ENCODE peak calls at places on chromosomes 5 and 9, in nine cellular contexts. One of them, this sample, is unnamed.
A peak's percentile ranks its signal among the peaks of the same experiment; 100 is the strongest.

GRCh38 chr5:171388816-171389168 is 1.1 kb downstream of the NPM1 start:
- DNase-seq in CD8-positive, alpha-beta T cell: no peak
- DNase-seq in PC-9: no peak
- DNase-seq in prostate gland: no peak
- DNase-seq in right atrium auricular region: no peak
- DNase-seq in transverse colon: no peak
- DNase-seq in heart left ventricle: no peak
- DNase-seq in fibroblast of lung: no peak
- DNase-seq in tibial artery: no peak
- DNase-seq in this sample: no peak

GRCh38 chr5:14341571-14342225 is 198.6 kb downstream of the TRIO start:
- DNase-seq in CD8-positive, alpha-beta T cell: no peak
- DNase-seq in transverse colon: no peak
- DNase-seq in right atrium auricular region: no peak
- DNase-seq in tibial artery: no peak
- DNase-seq in fibroblast of lung: no peak
- DNase-seq in prostate gland: no peak
- DNase-seq in heart left ventricle: no peak
- DNase-seq in PC-9: no peak
- DNase-seq in this sample: no peak

GRCh38 chr9:89473762-89474469 is 24.0 kb downstream of the SEMA4D start:
- DNase-seq in prostate gland: no peak
- DNase-seq in CD8-positive, alpha-beta T cell: no peak
- DNase-seq in right atrium auricular region: no peak
- DNase-seq in transverse colon: no peak
- DNase-seq in tibial artery: no peak
- DNase-seq in fibroblast of lung: peak; percentile 69
- DNase-seq in PC-9: no peak
- DNase-seq in heart left ventricle: no peak
- DNase-seq in this sample: no peak

GRCh38 chr9:12185856-12186255 is 507.3 kb upstream of the TYRP1 start:
- DNase-seq in fibroblast of lung: no peak
- DNase-seq in tibial artery: no peak
- DNase-seq in transverse colon: no peak
- DNase-seq in PC-9: no peak
- DNase-seq in right atrium auricular region: no peak
- DNase-seq in prostate gland: no peak
- DNase-seq in heart left ventricle: no peak
- DNase-seq in CD8-positive, alpha-beta T cell: no peak
- DNase-seq in this sample: no peak

GRCh38 chr5:121429761-121430160 is 421.9 kb upstream of the FTMT start:
- DNase-seq in transverse colon: no peak
- DNase-seq in CD8-positive, alpha-beta T cell: no peak
- DNase-seq in right atrium auricular region: no peak
- DNase-seq in heart left ventricle: no peak
- DNase-seq in PC-9: no peak
- DNase-seq in prostate gland: no peak
- DNase-seq in fibroblast of lung: peak; percentile 2
- DNase-seq in tibial artery: no peak
- DNase-seq in this sample: no peak

GRCh38 chr5:92849798-92850197 is 731.2 kb downstream of the NR2F1-AS1 start:
- DNase-seq in tibial artery: no peak
- DNase-seq in PC-9: no peak
- DNase-seq in transverse colon: no peak
- DNase-seq in heart left ventricle: no peak
- DNase-seq in right atrium auricular region: no peak
- DNase-seq in fibroblast of lung: no peak
- DNase-seq in CD8-positive, alpha-beta T cell: no peak
- DNase-seq in prostate gland: no peak
- DNase-seq in this sample: no peak

GRCh38 chr5:65553941-65554340 is 9.0 kb downstream of the CENPK start:
- DNase-seq in tibial artery: no peak
- DNase-seq in prostate gland: no peak
- DNase-seq in PC-9: no peak
- DNase-seq in transverse colon: no peak
- DNase-seq in CD8-positive, alpha-beta T cell: no peak
- DNase-seq in heart left ventricle: no peak
- DNase-seq in right atrium auricular region: no peak
- DNase-seq in fibroblast of lung: no peak
- DNase-seq in this sample: no peak

GRCh38 chr9:81741103-81741502 is 51.8 kb upstream of the TLE1 start:
- DNase-seq in transverse colon: no peak
- DNase-seq in fibroblast of lung: no peak
- DNase-seq in heart left ventricle: no peak
- DNase-seq in PC-9: peak; percentile 76
- DNase-seq in CD8-positive, alpha-beta T cell: no peak
- DNase-seq in right atrium auricular region: no peak
- DNase-seq in prostate gland: no peak
- DNase-seq in tibial artery: no peak
- DNase-seq in this sample: no peak

GRCh38 chr9:89278997-89279739 is 31.8 kb upstream of the CKS2 start:
- DNase-seq in transverse colon: no peak
- DNase-seq in PC-9: no peak
- DNase-seq in right atrium auricular region: no peak
- DNase-seq in heart left ventricle: no peak
- DNase-seq in prostate gland: no peak
- DNase-seq in CD8-positive, alpha-beta T cell: no peak
- DNase-seq in tibial artery: no peak
- DNase-seq in fibroblast of lung: peak; percentile 84
- DNase-seq in this sample: no peak

GRCh38 chr5:169344629-169345028 is 43.7 kb upstream of the SLIT3 start:
- DNase-seq in transverse colon: no peak
- DNase-seq in right atrium auricular region: no peak
- DNase-seq in CD8-positive, alpha-beta T cell: no peak
- DNase-seq in tibial artery: peak; percentile 76
- DNase-seq in PC-9: no peak
- DNase-seq in prostate gland: no peak
- DNase-seq in heart left ventricle: no peak
- DNase-seq in fibroblast of lung: no peak
- DNase-seq in this sample: no peak

GRCh38 chr5:4862500-4862899 is 277.6 kb upstream of the ADAMTS16 start:
- DNase-seq in CD8-positive, alpha-beta T cell: no peak
- DNase-seq in fibroblast of lung: peak; percentile 58
- DNase-seq in heart left ventricle: no peak
- DNase-seq in prostate gland: no peak
- DNase-seq in right atrium auricular region: no peak
- DNase-seq in tibial artery: no peak
- DNase-seq in transverse colon: no peak
- DNase-seq in PC-9: peak; percentile 57
- DNase-seq in this sample: no peak

GRCh38 chr9:78149738-78150291 is 86.1 kb upstream of the CEP78 start:
- DNase-seq in tibial artery: no peak
- DNase-seq in prostate gland: no peak
- DNase-seq in CD8-positive, alpha-beta T cell: no peak
- DNase-seq in fibroblast of lung: no peak
- DNase-seq in heart left ventricle: no peak
- DNase-seq in right atrium auricular region: no peak
- DNase-seq in transverse colon: no peak
- DNase-seq in PC-9: no peak
- DNase-seq in this sample: no peak

GRCh38 chr5:59065551-59065950 is 482.7 kb downstream of the RAB3C start:
- DNase-seq in CD8-positive, alpha-beta T cell: no peak
- DNase-seq in transverse colon: no peak
- DNase-seq in PC-9: no peak
- DNase-seq in prostate gland: no peak
- DNase-seq in tibial artery: no peak
- DNase-seq in fibroblast of lung: peak; percentile 41
- DNase-seq in heart left ventricle: no peak
- DNase-seq in right atrium auricular region: no peak
- DNase-seq in this sample: no peak

GRCh38 chr5:86665984-86666760 is 48.4 kb downstream of the COX7C start:
- DNase-seq in transverse colon: peak; percentile 34
- DNase-seq in heart left ventricle: no peak
- DNase-seq in right atrium auricular region: no peak
- DNase-seq in prostate gland: no peak
- DNase-seq in fibroblast of lung: no peak
- DNase-seq in CD8-positive, alpha-beta T cell: peak; percentile 15
- DNase-seq in PC-9: no peak
- DNase-seq in tibial artery: no peak
- DNase-seq in this sample: no peak

GRCh38 chr5:88108490-88109279 is 160.0 kb downstream of the TMEM161B start:
- DNase-seq in fibroblast of lung: no peak
- DNase-seq in PC-9: no peak
- DNase-seq in prostate gland: no peak
- DNase-seq in transverse colon: no peak
- DNase-seq in heart left ventricle: no peak
- DNase-seq in tibial artery: no peak
- DNase-seq in right atrium auricular region: no peak
- DNase-seq in CD8-positive, alpha-beta T cell: no peak
- DNase-seq in this sample: no peak

GRCh38 chr5:132498686-132499271 is 8.2 kb upstream of the IRF1 start:
- DNase-seq in fibroblast of lung: no peak
- DNase-seq in tibial artery: peak; percentile 48
- DNase-seq in right atrium auricular region: peak; percentile 57
- DNase-seq in transverse colon: no peak
- DNase-seq in prostate gland: peak; percentile 3
- DNase-seq in CD8-positive, alpha-beta T cell: no peak
- DNase-seq in PC-9: no peak
- DNase-seq in heart left ventricle: no peak
- DNase-seq in this sample: peak; percentile 91

GRCh38 chr9:120755827-120756434 is 37.3 kb downstream of the FBXW2 start:
- DNase-seq in tibial artery: no peak
- DNase-seq in transverse colon: peak; percentile 56
- DNase-seq in right atrium auricular region: no peak
- DNase-seq in PC-9: peak; percentile 48
- DNase-seq in prostate gland: peak; percentile 69
- DNase-seq in heart left ventricle: peak; percentile 18
- DNase-seq in fibroblast of lung: peak; percentile 51
- DNase-seq in CD8-positive, alpha-beta T cell: peak; percentile 70
- DNase-seq in this sample: peak; percentile 93

GRCh38 chr5:109454726-109455505 is 45.1 kb upstream of the PJA2 start:
- DNase-seq in tibial artery: no peak
- DNase-seq in CD8-positive, alpha-beta T cell: no peak
- DNase-seq in prostate gland: no peak
- DNase-seq in right atrium auricular region: no peak
- DNase-seq in transverse colon: no peak
- DNase-seq in fibroblast of lung: peak; percentile 38
- DNase-seq in PC-9: no peak
- DNase-seq in heart left ventricle: no peak
- DNase-seq in this sample: no peak

GRCh38 chr5:178768371-178769260 is 38.2 kb upstream of the ZNF354A start:
- DNase-seq in CD8-positive, alpha-beta T cell: no peak
- DNase-seq in transverse colon: no peak
- DNase-seq in heart left ventricle: no peak
- DNase-seq in fibroblast of lung: no peak
- DNase-seq in right atrium auricular region: no peak
- DNase-seq in tibial artery: no peak
- DNase-seq in prostate gland: no peak
- DNase-seq in PC-9: no peak
- DNase-seq in this sample: no peak
- H3K9me3 ChIP-seq in CD8-positive, alpha-beta T cell: no peaks in the 10 kb centered on the region
- H3K9me3 ChIP-seq in transverse colon: no peaks in the 10 kb centered on the region
- H3K9me3 ChIP-seq in heart left ventricle: peaks cover 5% of the 10 kb centered on the region
- H3K9me3 ChIP-seq in fibroblast of lung: no peaks in the 10 kb centered on the region
- H3K9me3 ChIP-seq in right atrium auricular region: no peaks in the 10 kb centered on the region
- H3K9me3 ChIP-seq in tibial artery: no peaks in the 10 kb centered on the region
- H3K9me3 ChIP-seq in prostate gland: no peaks in the 10 kb centered on the region
- H3K9me3 ChIP-seq in PC-9: no peaks in the 10 kb centered on the region
- H3K9me3 ChIP-seq in this sample: peaks cover 4% of the 10 kb centered on the region

GRCh38 chr5:37840036-37840909 is at the start of gene GDNF:
- DNase-seq in PC-9: no peak
- DNase-seq in tibial artery: no peak
- DNase-seq in right atrium auricular region: no peak
- DNase-seq in fibroblast of lung: peak; percentile 41
- DNase-seq in transverse colon: peak; percentile 43
- DNase-seq in CD8-positive, alpha-beta T cell: no peak
- DNase-seq in prostate gland: no peak
- DNase-seq in heart left ventricle: no peak
- DNase-seq in this sample: no peak
- TF ChIP-seq CTCF in PC-9: no peak
- TF ChIP-seq CTCF in tibial artery: no peak
- TF ChIP-seq CTCF in right atrium auricular region: peak; percentile 50
- TF ChIP-seq CTCF in fibroblast of lung: no peak
- TF ChIP-seq CTCF in transverse colon: no peak
- TF ChIP-seq CTCF in CD8-positive, alpha-beta T cell: no peak
- TF ChIP-seq CTCF in prostate gland: no peak
- TF ChIP-seq CTCF in heart left ventricle: peak; percentile 15
- TF ChIP-seq CTCF in this sample: peak; percentile 29

GRCh38 chr5:146336197-146336596 is 2.4 kb upstream of the POU4F3 start:
- DNase-seq in PC-9: no peak
- DNase-seq in right atrium auricular region: no peak
- DNase-seq in prostate gland: no peak
- DNase-seq in fibroblast of lung: no peak
- DNase-seq in tibial artery: no peak
- DNase-seq in transverse colon: no peak
- DNase-seq in heart left ventricle: no peak
- DNase-seq in CD8-positive, alpha-beta T cell: no peak
- DNase-seq in this sample: no peak
- H3K27me3 ChIP-seq in PC-9: peaks cover 44% of the 10 kb centered on the region
- H3K27me3 ChIP-seq in right atrium auricular region: peaks cover 26% of the 10 kb centered on the region
- H3K27me3 ChIP-seq in prostate gland: peaks cover 50% of the 10 kb centered on the region
- H3K27me3 ChIP-seq in fibroblast of lung: peaks cover 51% of the 10 kb centered on the region
- H3K27me3 ChIP-seq in tibial artery: no peaks in the 10 kb centered on the region
- H3K27me3 ChIP-seq in transverse colon: peaks cover 98% of the 10 kb centered on the region
- H3K27me3 ChIP-seq in heart left ventricle: peaks cover 95% of the 10 kb centered on the region
- H3K27me3 ChIP-seq in CD8-positive, alpha-beta T cell: peaks cover 18% of the 10 kb centered on the region
- H3K27me3 ChIP-seq in this sample: no peaks in the 10 kb centered on the region

DNA sequence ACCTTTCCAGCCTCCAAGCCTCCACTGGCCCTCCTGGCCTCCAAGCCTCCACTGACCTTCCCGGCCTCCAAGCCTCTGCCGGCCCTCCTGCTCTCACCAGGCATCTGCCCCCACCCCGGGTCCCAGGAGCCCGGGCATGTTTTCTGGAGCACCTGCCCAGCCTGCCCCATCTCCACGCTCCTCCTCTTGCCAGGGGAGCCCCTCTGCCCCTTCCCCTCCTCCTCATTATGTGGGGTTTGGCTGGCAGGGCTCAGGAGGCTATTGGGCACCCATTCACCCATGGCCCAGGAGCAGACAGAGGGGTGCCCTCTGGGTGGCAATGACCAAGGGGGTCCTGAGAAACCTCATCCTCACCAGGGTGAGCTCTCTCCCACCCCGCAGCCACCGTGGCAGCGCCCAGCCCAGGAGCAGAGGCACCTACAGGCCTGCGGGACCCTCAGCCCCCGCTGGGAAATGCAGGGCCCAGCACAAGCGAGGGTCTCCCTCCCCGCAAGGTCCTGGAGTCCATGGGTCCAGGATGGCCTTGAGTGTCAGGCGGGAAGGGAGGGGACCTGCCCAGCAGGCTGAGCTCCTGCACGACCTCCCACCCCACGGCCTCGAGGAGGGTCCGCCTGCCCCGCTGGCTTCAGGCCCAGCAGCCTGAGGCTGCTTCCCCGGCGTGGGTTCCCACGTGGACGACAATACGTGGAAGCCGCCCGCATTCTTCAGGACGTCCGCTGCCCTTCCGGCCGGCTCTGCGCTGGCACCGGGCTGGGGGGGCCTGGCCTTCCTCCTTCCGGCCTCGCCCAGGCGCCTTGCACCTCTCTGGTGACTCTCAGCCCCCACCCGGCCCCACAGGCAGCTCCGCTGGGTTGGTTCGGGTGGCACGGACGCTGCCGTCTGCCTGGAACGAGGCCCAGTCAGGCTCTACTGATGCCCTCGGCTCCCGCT is 51.4 kb upstream of the NRARP start:
- DNase-seq in transverse colon: no peak
- DNase-seq in PC-9: no peak
- DNase-seq in CD8-positive, alpha-beta T cell: no peak
- DNase-seq in right atrium auricular region: no peak
- DNase-seq in fibroblast of lung: no peak
- DNase-seq in tibial artery: no peak
- DNase-seq in heart left ventricle: peak; percentile 67
- DNase-seq in prostate gland: no peak
- DNase-seq in this sample: no peak
- H3K9me3 ChIP-seq in transverse colon: peaks cover 12% of the 10 kb centered on the region
- H3K9me3 ChIP-seq in PC-9: no peaks in the 10 kb centered on the region
- H3K9me3 ChIP-seq in CD8-positive, alpha-beta T cell: peaks cover 5% of the 10 kb centered on the region
- H3K9me3 ChIP-seq in right atrium auricular region: peaks cover 6% of the 10 kb centered on the region
- H3K9me3 ChIP-seq in fibroblast of lung: peaks cover 3% of the 10 kb centered on the region
- H3K9me3 ChIP-seq in tibial artery: peaks cover 10% of the 10 kb centered on the region
- H3K9me3 ChIP-seq in heart left ventricle: peaks cover 22% of the 10 kb centered on the region
- H3K9me3 ChIP-seq in prostate gland: no peaks in the 10 kb centered on the region
- H3K9me3 ChIP-seq in this sample: no peaks in the 10 kb centered on the region

This sample was measured in esophagus muscularis mucosa.